ENCODE peak calls at places on chromosomes 13 and 19, in nine cellular contexts. E is HepG2, G is upper lobe of left lung, P is ovary, F is transverse colon, L is tibial nerve, Y is A549, U is GM12878, H is suprapubic skin. B is an unnamed sample.

GRCh38 chr13:93116809-93117208 is 109.8 kb upstream of the GPC6 start:
- DNase-seq in G (no peak), Y (no peak), U (no peak), E (peak; percentile 4), F (no peak), P (no peak), L (no peak), H (no peak), B (no peak)

GRCh38 chr13:98517576-98518310 is 59.2 kb downstream of the STK24 start:
- DNase-seq in F (no peak), U (peak; percentile 66), P (no peak), Y (no peak), G (no peak), H (no peak), E (no peak), L (no peak), B (no peak)

GRCh38 chr13:107942030-107942617 is 273.2 kb downstream of the LIG4 start:
- DNase-seq in F (no peak), P (no peak), U (no peak), Y (no peak), G (no peak), E (no peak), H (no peak), L (no peak), B (no peak)

GRCh38 chr13:64753606-64754005 is 2476.5 kb downstream of the PCDH9 start:
- DNase-seq in H (no peak), F (no peak), E (no peak), G (no peak), P (no peak), U (no peak), L (no peak), Y (no peak), B (no peak)

GRCh38 chr19:10112037-10112751 is 701 bp downstream of the P2RY11 start:
- DNase-seq in Y (no peak), L (no peak), U (no peak), F (peak; percentile 14), E (no peak), H (no peak), P (no peak), G (peak; percentile 44), B (no peak)

GRCh38 chr19:32404939-32405430 is 585 bp upstream of the DPY19L3 start:
- DNase-seq in H (no peak), U (no peak), Y (no peak), G (peak; percentile 63), F (peak; percentile 57), L (peak; percentile 35), P (peak; percentile 79), E (peak; percentile 19), B (peak; percentile 80)

GRCh38 chr19:47110521-47111080 is 3.0 kb downstream of the ZC3H4 start:
- DNase-seq in Y (no peak), H (no peak), L (no peak), U (no peak), G (peak; percentile 54), E (no peak), P (no peak), F (no peak), B (no peak)

GRCh38 chr13:93066187-93066586 is 160.4 kb upstream of the GPC6 start:
- DNase-seq in E (no peak), Y (no peak), H (no peak), U (no peak), F (no peak), G (no peak), P (no peak), L (no peak), B (no peak)

GRCh38 chr13:70014337-70014736 is 93.3 kb upstream of the ATXN8OS start:
- DNase-seq in Y (no peak), U (no peak), E (no peak), L (no peak), F (no peak), P (no peak), H (no peak), G (no peak), B (no peak)

GRCh38 chr13:109281017-109281416 is 505.4 kb downstream of the IRS2 start:
- DNase-seq in Y (no peak), G (no peak), U (no peak), P (no peak), E (no peak), H (no peak), L (no peak), F (no peak), B (no peak)

GRCh38 chr13:99172951-99173350 is 27.7 kb upstream of the UBAC2 start:
- DNase-seq in Y (no peak), E (no peak), U (no peak), G (no peak), P (no peak), H (no peak), F (no peak), L (no peak), B (no peak)

GRCh38 chr13:32381539-32381938 is 46.4 kb downstream of the N4BP2L1 start:
- DNase-seq in E (peak; percentile 49), G (no peak), P (no peak), H (no peak), F (no peak), U (no peak), Y (no peak), L (no peak), B (no peak)

GRCh38 chr13:90757127-90757680 is 590.3 kb upstream of the MIR17HG start:
- DNase-seq in Y (no peak), E (no peak), H (no peak), U (no peak), G (no peak), L (no peak), P (no peak), F (no peak), B (no peak)

DNA sequence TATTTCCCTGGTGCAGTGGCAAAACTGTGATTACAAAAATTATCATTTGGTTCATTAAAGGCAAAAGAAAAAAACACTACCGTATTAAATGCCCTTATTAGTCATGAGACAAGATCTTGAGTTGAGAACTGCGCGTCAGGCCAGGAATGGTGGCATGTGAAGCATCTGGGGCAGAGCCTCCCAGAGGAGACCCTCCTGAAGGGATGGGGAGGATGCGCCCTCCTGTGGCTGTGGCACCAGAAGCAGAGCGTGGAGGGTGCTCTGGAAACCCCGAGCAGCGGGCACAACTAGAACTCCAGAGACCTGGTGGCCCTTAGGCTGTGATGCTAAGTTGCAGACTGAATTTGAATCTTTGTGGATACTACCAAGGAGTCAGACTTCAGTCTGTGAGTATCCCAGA is 11.5 kb downstream of the CUL4A start:
- DNase-seq in P (no peak), F (no peak), L (no peak), G (no peak), U (no peak), E (no peak), H (no peak), Y (no peak), B (no peak)
- TF ChIP-seq EP300 in P (no peak), F (no peak), L (no peak), G (no peak), U (no peak), E (no peak), H (no peak), Y (no peak), B (no peak)

DNA sequence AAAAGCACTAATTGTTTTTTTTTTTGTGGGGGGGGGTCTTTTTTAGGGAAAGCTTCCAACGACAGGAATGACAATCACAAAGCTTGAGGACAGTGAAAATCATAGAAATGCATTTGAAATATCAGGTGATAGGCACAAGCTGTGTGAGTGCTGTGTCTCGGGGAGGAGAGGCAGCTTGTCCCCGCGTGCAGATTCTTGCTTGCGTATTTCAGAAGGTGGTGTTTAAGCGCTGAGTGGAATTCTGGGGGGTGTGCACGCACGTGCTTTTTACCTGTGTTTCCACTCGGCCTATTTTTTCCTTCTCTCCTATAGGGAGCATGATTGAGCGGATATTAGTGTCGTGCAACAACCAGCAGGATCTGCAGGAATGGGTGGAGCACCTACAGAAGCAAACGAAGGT is 40.2 kb upstream of the TEX29 start:
- DNase-seq in Y (no peak), H (no peak), G (no peak), F (no peak), U (no peak), E (no peak), P (no peak), L (no peak), B (no peak)
- TF ChIP-seq POLR2A in Y (no peak), H (no peak), G (no peak), F (no peak), U (no peak), E (no peak), P (no peak), L (no peak), B (no peak)

GRCh38 chr19:49861127-49861526 is 6.2 kb downstream of the PNKP start:
- DNase-seq in G (peak; percentile 55), E (no peak), Y (no peak), L (peak; percentile 71), P (peak; percentile 77), U (no peak), F (peak; percentile 67), H (peak; percentile 90), B (no peak)
- H3K27ac ChIP-seq in G (peak overlapping the region; percentile 61), E (no peak overlapping the region), Y (no peak overlapping the region), L (peak overlapping the region; percentile 86), P (peak overlapping the region; percentile 65), U (no peak overlapping the region), F (peak overlapping the region; percentile 51), H (peak overlapping the region; percentile 73), B (peak overlapping the region; percentile 72)

GRCh38 chr19:45440873-45441654 is 17.3 kb upstream of the ERCC1 start:
- DNase-seq in H (no peak), F (no peak), E (no peak), Y (no peak), P (no peak), G (no peak), L (no peak), U (no peak), B (no peak)

GRCh38 chr19:45442408-45442926 is 18.8 kb upstream of the ERCC1 start:
- DNase-seq in Y (no peak), F (no peak), H (no peak), G (no peak), L (no peak), E (no peak), U (no peak), P (no peak), B (no peak)

GRCh38 chr19:45443462-45444317 is 20.0 kb upstream of the ERCC1 start:
- DNase-seq in U (no peak), E (peak; percentile 93), Y (peak; percentile 98), F (peak; percentile 98), G (peak; percentile 99), L (peak; percentile 97), P (peak; percentile 97), H (peak; percentile 99), B (peak; percentile 99)

GRCh38 chr19:45444318-45445041 is 20.8 kb upstream of the ERCC1 start:
- DNase-seq in F (peak; percentile 96), G (peak; percentile 97), P (peak; percentile 97), U (no peak), L (peak; percentile 92), Y (peak; percentile 86), H (peak; percentile 97), E (peak; percentile 80), B (peak; percentile 97)

DNA sequence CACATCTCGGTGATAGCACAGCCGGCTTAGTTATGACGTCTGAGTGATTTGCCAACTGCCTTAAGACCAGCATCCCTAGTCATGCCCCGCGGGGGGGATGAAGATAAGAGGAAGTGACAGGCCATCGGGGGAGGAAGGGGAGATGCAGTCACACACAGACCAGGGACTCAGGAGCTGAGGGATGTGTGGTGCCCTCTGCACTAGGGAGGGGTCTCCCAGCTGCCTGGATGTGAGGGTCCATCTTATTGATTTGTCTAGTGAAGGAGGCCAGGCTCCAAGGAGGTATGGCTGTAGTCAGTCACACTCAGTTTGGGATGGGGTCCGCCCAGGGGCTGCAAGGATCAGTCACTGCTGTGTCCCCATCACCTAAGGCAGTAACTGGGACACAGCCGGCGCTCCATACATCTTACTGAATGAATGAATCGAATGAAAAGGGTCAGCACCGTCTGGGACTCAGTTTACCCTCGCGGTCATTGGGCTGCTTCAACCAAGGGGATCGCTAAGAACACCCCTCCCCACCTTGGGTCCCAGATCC is 19.3 kb upstream of the ERCC1 start:
- DNase-seq in F (peak; percentile 52), E (no peak), U (no peak), G (peak; percentile 87), L (peak; percentile 48), Y (no peak), P (no peak), H (no peak), B (peak; percentile 80)
- TF ChIP-seq EP300 in F (no peak), E (no peak), U (no peak), G (no peak), L (no peak), Y (no peak), P (peak; percentile 18), H (no peak), B (peak; percentile 13)

B was measured in sigmoid colon.